ENCODE peak calls at places on chromosomes 4 and X, in six cellular contexts. G, V, K, F, I and H are unnamed samples.
A peak's percentile ranks its signal among the peaks of the same experiment; 100 is the strongest.

GRCh38 chr4:182344968-182345367 is 101.8 kb downstream of the TENM3 start:
- DNase-seq in G (no peak), K (no peak), F (no peak), V (no peak), I (no peak), H (no peak)

GRCh38 chr4:26099967-26100366 is 185.9 kb downstream of the SMIM20 start:
- DNase-seq in K (no peak), G (no peak), I (no peak), V (peak; percentile 53), F (no peak), H (no peak)

GRCh38 chr4:157978680-157979361 is 194.0 kb downstream of the GASK1B start:
- DNase-seq in V (no peak), K (peak; percentile 66), G (peak; percentile 29), I (no peak), F (no peak), H (no peak)

GRCh38 chr4:3461515-3462291 is 1.4 kb upstream of the DOK7 start:
- DNase-seq in V (no peak), G (peak; percentile 84), K (no peak), F (no peak), I (peak; percentile 69), H (no peak)

GRCh38 chr4:88097301-88097700 is 61.1 kb downstream of the ABCG2 start:
- DNase-seq in V (no peak), K (no peak), I (no peak), G (no peak), F (no peak), H (no peak)

GRCh38 chr4:157172011-157172410 is 48.5 kb upstream of the GRIA2 start:
- DNase-seq in F (no peak), K (peak; percentile 10), I (no peak), V (no peak), G (no peak), H (no peak)

GRCh38 chrX:128106630-128107029 is 54.4 kb upstream of the ACTRT1 start:
- DNase-seq in V (no peak), G (no peak), K (no peak), F (no peak), I (no peak), H (no peak)

GRCh38 chr4:81631958-81632439 is 160.3 kb upstream of the RASGEF1B start:
- DNase-seq in K (no peak), I (no peak), G (no peak), V (no peak), F (no peak), H (no peak)

GRCh38 chrX:140163376-140164159 is 198.2 kb upstream of the CXorf66 start:
- DNase-seq in K (no peak), I (no peak), F (no peak), G (no peak), V (no peak), H (no peak)

GRCh38 chr4:137635596-137635995 is 103.3 kb upstream of the PCDH18 start:
- DNase-seq in V (no peak), I (no peak), K (no peak), F (no peak), G (no peak), H (no peak)

GRCh38 chrX:7334253-7334935 is 186.4 kb upstream of the PUDP start:
- DNase-seq in F (no peak), I (no peak), G (no peak), V (no peak), K (no peak), H (no peak)

GRCh38 chr4:5908836-5909235 is 15.9 kb upstream of the CRMP1 start:
- DNase-seq in V (no peak), I (no peak), F (no peak), G (no peak), K (no peak), H (no peak)

GRCh38 chrX:12972867-12973560 is 1.9 kb upstream of the TMSB4X start:
- DNase-seq in F (no peak), V (no peak), G (no peak), I (no peak), K (no peak), H (no peak)

DNA sequence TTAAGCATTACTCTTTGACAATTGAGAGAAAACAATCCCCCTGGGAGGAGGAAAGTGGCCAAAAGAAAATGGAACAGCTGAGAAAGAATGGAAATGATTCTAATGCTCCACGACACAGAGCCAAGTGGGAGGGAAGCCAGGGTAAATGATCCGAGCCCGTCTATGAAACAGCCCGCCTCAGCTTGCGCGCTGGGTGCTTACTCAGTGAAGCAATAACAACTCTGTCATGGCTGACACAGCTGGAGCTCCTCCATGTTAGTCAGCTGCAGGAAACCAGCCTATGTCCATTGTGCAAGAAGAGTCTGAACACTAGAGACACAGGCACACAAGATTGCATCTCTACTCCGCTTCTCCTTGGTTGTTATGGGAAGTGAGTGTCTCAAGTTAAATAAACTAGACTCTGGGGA is 19.3 kb downstream of the NOA1 start:
- DNase-seq in I (peak; percentile 62), V (peak; percentile 95), F (no peak), K (no peak), G (peak; percentile 72), H (peak; percentile 93)
- H3K4me3 ChIP-seq in I (no peak overlapping the region), V (peak overlapping the region; percentile 36), F (no peak overlapping the region), K (no peak overlapping the region), G (no peak overlapping the region), H (peak overlapping the region; percentile 19)

DNA sequence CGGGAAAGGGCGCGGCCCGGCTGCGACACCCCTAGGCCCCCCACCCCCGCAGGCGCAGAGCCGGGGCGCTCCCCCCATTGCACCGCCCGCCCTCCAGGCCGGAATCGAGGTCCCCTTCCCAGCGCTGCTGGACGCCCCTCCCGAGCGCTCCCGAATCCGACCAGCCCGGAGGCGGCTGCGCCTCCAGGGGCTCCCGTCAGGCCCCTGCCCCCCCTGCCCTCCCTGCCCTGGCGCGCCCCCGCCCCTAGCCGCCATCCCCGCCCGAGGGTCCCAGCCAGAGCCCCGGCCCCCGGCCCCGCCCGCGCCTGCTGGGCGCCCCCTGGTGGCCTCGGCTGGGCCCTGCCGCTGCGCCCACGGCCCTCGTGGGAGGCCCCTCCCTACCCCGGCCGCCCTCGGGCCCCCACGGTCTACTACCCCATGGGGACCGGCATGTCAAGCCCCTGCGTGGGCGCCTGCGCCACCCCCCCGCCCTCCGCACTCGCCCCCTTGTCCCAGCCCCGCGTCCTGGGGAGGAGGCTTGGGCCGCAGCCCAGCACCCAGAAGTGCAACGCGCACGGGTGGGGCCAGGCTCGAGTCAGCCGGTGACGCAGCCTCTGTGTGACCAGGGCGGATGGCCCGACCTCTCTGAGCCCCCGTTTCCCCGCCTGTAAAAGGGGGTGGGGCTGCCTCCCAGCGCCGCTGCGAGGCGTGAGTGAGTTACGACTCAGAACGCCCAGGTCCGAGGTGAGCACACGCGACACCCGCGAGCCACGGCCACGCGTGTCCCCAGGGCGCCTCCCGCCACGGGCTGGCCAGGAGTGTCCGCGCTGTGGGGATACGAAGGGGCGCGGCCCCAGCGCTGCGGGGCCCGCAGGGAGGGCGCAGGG is 104.9 kb downstream of the FAM53A start:
- DNase-seq in F (no peak), I (peak; percentile 88), G (peak; percentile 17), K (peak; percentile 65), V (no peak), H (peak; percentile 92)
- TF ChIP-seq CTCF in F (peak; percentile 35), I (peak; percentile 72), G (peak; percentile 18), K (peak; percentile 56), V (peak; percentile 50), H (peak; percentile 98)

GRCh38 chr4:21710212-21710843 is 238.2 kb downstream of the KCNIP4 start:
- DNase-seq in G (no peak), V (no peak), F (no peak), K (no peak), I (no peak), H (no peak)
- TF ChIP-seq POLR2AphosphoS5 in G (no peak), V (no peak), F (no peak), K (no peak), I (no peak), H (no peak)

GRCh38 chr4:23875317-23875716 is 14.5 kb downstream of the PPARGC1A start:
- DNase-seq in K (no peak), V (no peak), F (no peak), I (no peak), G (no peak), H (no peak)
- H3K4me3 ChIP-seq in K (no peak overlapping the region), V (no peak overlapping the region), F (no peak overlapping the region), I (no peak overlapping the region), G (no peak overlapping the region), H (no peak overlapping the region)

GRCh38 chr4:98745372-98745771 is 87.0 kb upstream of the TSPAN5 start:
- DNase-seq in I (no peak), V (no peak), F (no peak), G (no peak), K (no peak), H (no peak)
- TF ChIP-seq CTCF in I (no peak), V (no peak), F (peak; percentile 9), G (no peak), K (peak; percentile 54), H (no peak)

GRCh38 chr4:94841864-94842221 is 84.1 kb downstream of the BMPR1B start:
- DNase-seq in K (no peak), V (no peak), F (no peak), I (no peak), G (no peak), H (no peak)

GRCh38 chr4:94848326-94848725 is 90.6 kb downstream of the BMPR1B start:
- DNase-seq in V (no peak), F (no peak), G (no peak), K (no peak), I (no peak), H (no peak)

GRCh38 chr4:94843222-94843621 is 85.5 kb downstream of the BMPR1B start:
- DNase-seq in G (no peak), F (no peak), I (no peak), V (no peak), K (no peak), H (no peak)
- TF ChIP-seq POLR2AphosphoS5 in G (no peak), F (no peak), I (no peak), V (no peak), K (no peak), H (no peak)

DNA sequence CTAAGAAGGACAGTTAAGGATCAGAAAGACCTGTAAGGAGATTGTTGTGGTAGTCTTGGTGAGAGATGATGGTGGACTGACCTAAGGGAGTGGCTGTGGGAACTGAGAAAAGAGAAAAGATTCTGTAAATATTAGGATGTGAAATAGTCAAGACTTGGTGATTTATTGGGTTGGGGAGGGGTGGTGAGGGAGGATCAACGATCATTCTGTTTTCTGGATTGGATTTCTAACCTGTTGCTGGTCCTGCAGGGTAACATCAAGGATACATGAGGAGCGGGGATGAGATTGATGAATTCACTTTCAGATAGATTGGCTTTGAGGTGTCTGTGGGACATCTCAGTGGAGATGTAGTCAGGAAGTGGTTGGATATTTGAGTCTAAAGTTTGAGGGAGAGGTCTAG is 1.4 kb downstream of the PIN4 start:
- DNase-seq in F (no peak), K (no peak), I (no peak), V (no peak), G (no peak), H (no peak)
- H3K4me3 ChIP-seq in F (peak overlapping the region; percentile 84), K (peak overlapping the region; percentile 83), I (no peak overlapping the region), V (peak overlapping the region; percentile 79), G (no peak overlapping the region), H (peak overlapping the region; percentile 65)

GRCh38 chr4:72567036-72567435 is 2.0 kb downstream of the ADAMTS3 start:
- DNase-seq in G (no peak), F (no peak), K (no peak), I (no peak), V (no peak), H (no peak)

GRCh38 chr4:72566573-72566972 is 2.4 kb downstream of the ADAMTS3 start:
- DNase-seq in V (no peak), F (no peak), G (no peak), K (no peak), I (no peak), H (no peak)

GRCh38 chr4:72569719-72570235 is 756 bp upstream of the ADAMTS3 start:
- DNase-seq in I (no peak), V (no peak), F (no peak), G (peak; percentile 9), K (no peak), H (no peak)

GRCh38 chr4:72568959-72569718 is at the start of gene ADAMTS3:
- DNase-seq in G (peak; percentile 59), I (peak; percentile 67), F (no peak), K (no peak), V (peak; percentile 92), H (peak; percentile 78)

GRCh38 chr4:72567821-72568620 is 1.0 kb downstream of the ADAMTS3 start:
- DNase-seq in F (no peak), I (peak; percentile 87), V (peak; percentile 92), K (no peak), G (peak; percentile 69), H (peak; percentile 81)
- TF ChIP-seq CTCF in F (no peak), I (no peak), V (peak; percentile 15), K (no peak), G (peak; percentile 44), H (no peak)